ENCODE peak calls at places on chromosomes 3 and 15, in eight cellular contexts. Z, B, R, M, E, I, Q and O are unnamed samples. For H3K36me3, the result is how much of the 10 kb centered on the place peaks cover.

GRCh38 chr3:13414040-13414729 is 5.9 kb downstream of the NUP210 start:
- DNase-seq in B (no peak), M (no peak), Q (no peak), Z (no peak), E (peak), R (no peak), I (no peak), O (no peak)

GRCh38 chr3:149332781-149333517 is 487 bp downstream of the TM4SF18 start:
- DNase-seq in B (no peak), I (no peak), M (no peak), Q (no peak), E (no peak), R (no peak), Z (peak), O (no peak)

GRCh38 chr3:124363451-124363850 is 366.8 kb upstream of the UMPS start:
- DNase-seq in Z (peak), I (no peak), E (no peak), R (peak), M (no peak), Q (no peak), B (no peak), O (peak)

GRCh38 chr3:101381809-101382208 is 61.4 kb upstream of the IMPG2 start:
- DNase-seq in I (no peak), B (no peak), Z (peak), E (no peak), R (peak), Q (no peak), M (peak), O (peak)

GRCh38 chr15:92869263-92869940 is 30.7 kb upstream of the CHD2 start:
- DNase-seq in Z (peak), M (no peak), R (peak), B (no peak), E (peak), Q (no peak), I (no peak), O (peak)

GRCh38 chr15:67745059-67745993 is 80.0 kb upstream of the SKOR1 start:
- DNase-seq in Z (no peak), M (no peak), B (no peak), E (no peak), Q (no peak), I (no peak), R (peak), O (no peak)

GRCh38 chr3:171874251-171874679 is 31.1 kb downstream of the TMEM212 start:
- DNase-seq in B (no peak), Q (no peak), Z (peak), I (no peak), R (peak), E (peak), M (no peak), O (peak)

GRCh38 chr3:172154768-172155649 is 115.6 kb downstream of the FNDC3B start:
- DNase-seq in Z (no peak), R (no peak), Q (no peak), I (no peak), M (no peak), E (no peak), B (no peak), O (no peak)

GRCh38 chr3:12005951-12006625 is 1.9 kb downstream of the SYN2 start:
- DNase-seq in Q (no peak), Z (peak), E (no peak), I (no peak), M (no peak), B (no peak), R (no peak), O (no peak)

GRCh38 chr3:38662544-38662943 is 13.1 kb upstream of the SCN5A start:
- DNase-seq in R (peak), I (no peak), Z (peak), E (peak), B (no peak), M (peak), Q (no peak), O (no peak)

GRCh38 chr15:50107591-50108408 is 11.2 kb downstream of the ATP8B4 start:
- DNase-seq in M (no peak), Z (no peak), Q (no peak), I (no peak), R (no peak), B (no peak), E (no peak), O (no peak)

GRCh38 chr15:89368566-89369223 is 34.1 kb upstream of the POLG start:
- DNase-seq in R (no peak), M (no peak), E (no peak), I (no peak), Q (no peak), B (no peak), Z (no peak), O (no peak)

GRCh38 chr15:98896802-98897732 is 110.5 kb downstream of the PGPEP1L start:
- DNase-seq in M (peak), B (no peak), Q (no peak), I (no peak), E (peak), Z (peak), R (peak), O (peak)

GRCh38 chr3:124256599-124256998 is 264.7 kb upstream of the ROPN1 start:
- DNase-seq in E (no peak), M (no peak), R (no peak), Z (no peak), I (no peak), Q (no peak), B (no peak), O (no peak)

GRCh38 chr15:64152507-64153387 is 1.2 kb downstream of the SNX22 start:
- DNase-seq in R (no peak), B (no peak), Q (peak), Z (no peak), I (no peak), M (no peak), E (no peak), O (no peak)

GRCh38 chr3:30170681-30171438 is 435.5 kb upstream of the TGFBR2 start:
- DNase-seq in E (no peak), I (no peak), B (no peak), R (no peak), M (no peak), Z (no peak), Q (no peak), O (no peak)

GRCh38 chr3:53938645-53939044 is 47.0 kb upstream of the SELENOK start:
- DNase-seq in E (peak), Z (peak), I (no peak), B (no peak), M (peak), Q (no peak), R (peak), O (no peak)

GRCh38 chr3:153161138-153161713 is 800 bp upstream of the RAP2B start:
- DNase-seq in R (peak), E (peak), I (peak), B (peak), M (peak), Z (peak), Q (peak), O (peak)

GRCh38 chr3:174758943-174759342 is 100.2 kb upstream of the NAALADL2 start:
- DNase-seq in M (no peak), I (no peak), R (no peak), B (no peak), E (no peak), Q (no peak), Z (no peak), O (no peak)

GRCh38 chr3:32147935-32148334 is 41.5 kb downstream of the GPD1L start:
- DNase-seq in Z (no peak), I (no peak), M (no peak), Q (no peak), R (no peak), E (no peak), B (no peak), O (no peak)

GRCh38 chr3:60448668-60449067 is 802.6 kb downstream of the FHIT start:
- DNase-seq in E (no peak), Z (no peak), M (no peak), Q (no peak), B (no peak), R (no peak), I (no peak), O (no peak)

GRCh38 chr15:33045066-33045810 is 149.3 kb downstream of the FMN1 start:
- DNase-seq in R (peak), E (no peak), M (no peak), Q (no peak), Z (peak), B (no peak), I (no peak), O (no peak)

GRCh38 chr3:142274908-142275307 is 49.5 kb upstream of the GK5 start:
- DNase-seq in Z (no peak), R (no peak), I (no peak), E (no peak), M (no peak), B (no peak), Q (no peak), O (no peak)

GRCh38 chr3:50525191-50525590 is 21.8 kb upstream of the CACNA2D2 start:
- DNase-seq in Z (no peak), I (no peak), B (no peak), M (no peak), Q (no peak), E (no peak), R (no peak), O (no peak)

GRCh38 chr3:15512173-15512572 is 9.3 kb downstream of the COLQ start:
- DNase-seq in I (peak), M (no peak), R (peak), Q (peak), B (peak), E (peak), Z (no peak), O (no peak)

GRCh38 chr3:154040283-154040682 is 80.9 kb upstream of the ARHGEF26 start:
- DNase-seq in Q (no peak), E (no peak), M (peak), Z (peak), I (no peak), R (peak), B (no peak), O (no peak)

GRCh38 chr3:177610262-177610661 is 413.0 kb upstream of the TBL1XR1 start:
- DNase-seq in E (no peak), I (no peak), M (no peak), B (no peak), Z (no peak), Q (no peak), R (no peak), O (no peak)

GRCh38 chr3:194369522-194370279 is at the start of gene LRRC15:
- DNase-seq in Z (no peak), M (no peak), R (peak), E (peak), B (no peak), I (no peak), Q (no peak), O (no peak)

GRCh38 chr3:63295356-63295755 is 17.2 kb downstream of the SYNPR start:
- DNase-seq in M (no peak), E (no peak), I (no peak), Q (no peak), Z (no peak), B (no peak), R (no peak), O (no peak)

GRCh38 chr15:83682476-83683162 is 28.7 kb downstream of the ADAMTSL3 start:
- DNase-seq in I (no peak), R (no peak), Z (no peak), E (no peak), B (no peak), Q (no peak), M (no peak), O (no peak)

GRCh38 chr15:69032006-69032405 is 17.5 kb downstream of the NOX5 start:
- DNase-seq in I (no peak), E (no peak), M (no peak), R (no peak), B (no peak), Z (no peak), Q (no peak), O (no peak)

GRCh38 chr15:99454107-99454809 is 111.5 kb upstream of the MEF2A start:
- DNase-seq in I (peak), R (no peak), Z (no peak), Q (peak), E (no peak), M (no peak), B (peak), O (no peak)

GRCh38 chr3:161221881-161222600 is 930 bp downstream of the NMD3 start:
- DNase-seq in R (peak), B (no peak), I (peak), Z (peak), E (no peak), Q (no peak), M (no peak), O (no peak)

GRCh38 chr3:32374788-32375595 is 16.7 kb upstream of the CMTM7 start:
- DNase-seq in R (peak), I (peak), Z (peak), M (peak), Q (no peak), E (peak), B (peak), O (no peak)

GRCh38 chr3:120394343-120394742 is 45.2 kb upstream of the LRRC58 start:
- DNase-seq in M (no peak), I (no peak), Q (no peak), R (no peak), E (no peak), Z (no peak), B (no peak), O (no peak)

DNA sequence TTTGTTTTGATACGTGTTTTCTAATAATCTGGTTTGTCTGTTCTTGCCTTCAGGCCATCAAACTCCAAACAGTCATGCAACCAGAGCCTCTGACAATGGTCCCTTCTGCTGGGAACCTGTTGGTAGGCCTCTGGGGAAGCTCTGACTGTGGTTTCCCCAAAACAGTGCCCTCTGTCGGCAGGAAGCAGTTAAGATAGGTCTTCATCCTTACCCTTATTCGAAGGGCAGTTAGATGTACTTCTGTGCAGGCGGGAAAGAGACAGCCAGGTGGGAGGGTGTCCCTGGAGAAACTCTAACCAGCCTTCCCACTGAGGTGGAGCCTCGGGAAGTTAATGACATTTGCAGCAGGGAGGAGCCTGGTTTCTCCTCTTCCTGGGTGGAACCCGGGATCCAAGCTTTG is 81.6 kb upstream of the CHMP2B start:
- DNase-seq in B (no peak), R (peak), Z (peak), M (peak), Q (no peak), I (no peak), E (no peak), O (no peak)
- TF ChIP-seq CTCF in B (no peak), R (peak), Z (peak), M (no peak), Q (no peak), I (no peak), E (peak), O (peak)

GRCh38 chr15:62069551-62069950 is 2.8 kb downstream of the C2CD4A start:
- DNase-seq in R (no peak), M (no peak), I (no peak), Q (no peak), Z (no peak), E (no peak), B (no peak), O (no peak)
- H3K4me3 ChIP-seq in R (no peak), M (no peak), I (no peak), Q (no peak), Z (no peak), E (no peak), B (no peak), O (no peak)

DNA sequence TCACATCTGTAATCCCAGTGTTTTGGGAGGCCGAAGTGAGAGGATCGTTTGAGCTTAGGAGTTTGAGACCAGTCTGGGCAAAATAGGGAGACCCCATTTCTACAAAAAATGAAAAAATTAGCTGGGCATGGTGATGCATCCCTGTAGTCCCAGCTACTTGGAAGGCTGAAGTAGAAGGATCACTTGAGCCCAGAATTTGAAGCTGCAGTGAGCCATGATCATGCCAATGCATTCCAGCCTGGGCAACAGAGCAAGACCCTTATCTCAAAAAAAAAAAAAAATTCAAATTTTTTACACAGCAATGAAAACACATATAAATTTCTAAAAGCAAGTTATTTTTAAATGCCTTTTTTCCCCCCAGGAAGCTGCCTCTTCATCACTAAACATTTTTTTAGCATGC is 45.5 kb upstream of the IGDCC4 start:
- DNase-seq in Q (no peak), R (no peak), I (no peak), M (no peak), Z (no peak), E (no peak), B (no peak), O (no peak)
- H3K36me3 ChIP-seq in Q (half or more), R (under half), I (under half), M (under half), Z (half or more), E (under half), B (half or more), O (under half)

GRCh38 chr3:190516416-190516815 is 2.5 kb downstream of the IL1RAP start:
- DNase-seq in Z (no peak), M (no peak), I (no peak), R (no peak), E (no peak), Q (no peak), B (no peak), O (no peak)

GRCh38 chr3:190517696-190518095 is 3.8 kb downstream of the IL1RAP start:
- DNase-seq in B (no peak), E (peak), M (no peak), I (no peak), R (peak), Q (no peak), Z (peak), O (no peak)

GRCh38 chr3:190512666-190513065 is 1.2 kb upstream of the IL1RAP start:
- DNase-seq in R (no peak), Z (no peak), M (no peak), I (no peak), B (no peak), E (no peak), Q (no peak), O (no peak)

GRCh38 chr3:190514163-190515153 is 573 bp downstream of the IL1RAP start:
- DNase-seq in R (peak), I (peak), B (peak), Q (peak), Z (peak), M (no peak), E (peak), O (no peak)

DNA sequence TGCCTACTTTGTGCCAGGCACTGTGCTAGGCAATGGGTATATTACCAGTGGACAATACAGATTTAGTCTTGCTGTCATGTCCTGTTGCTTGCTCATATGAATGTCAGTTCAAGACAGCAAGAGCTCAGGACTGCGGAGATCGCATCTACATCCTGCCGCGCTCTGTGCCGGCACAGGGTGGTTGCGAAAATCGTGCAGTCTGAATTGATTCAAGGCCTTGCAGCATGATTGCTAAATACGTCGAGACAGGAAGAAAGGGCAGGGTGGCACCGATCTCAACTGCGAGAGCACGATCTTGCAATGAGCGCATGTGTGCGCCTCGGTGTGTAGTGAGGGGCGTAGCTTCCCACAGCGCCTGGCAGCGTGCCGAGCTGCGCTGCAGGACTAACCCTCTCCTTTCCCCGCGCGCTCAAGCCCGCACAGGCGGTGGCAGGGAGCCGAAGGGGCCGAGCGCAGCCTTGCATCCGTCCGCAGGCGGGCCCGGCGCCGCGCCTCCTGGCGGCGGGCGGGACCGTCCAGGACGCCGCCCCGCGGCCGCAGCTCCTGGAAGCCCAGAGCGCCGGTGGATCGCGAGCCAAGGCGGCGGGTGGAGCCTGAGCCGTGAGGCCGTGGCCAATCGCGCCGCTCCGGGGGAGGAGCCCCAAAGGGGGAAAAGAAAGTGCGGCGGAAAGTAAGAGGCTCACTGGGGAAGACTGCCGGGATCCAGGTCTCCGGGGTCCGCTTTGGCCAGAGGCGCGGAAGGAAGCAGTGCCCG is at the start of gene IL1RAP:
- DNase-seq in Q (peak), E (peak), Z (peak), M (peak), B (peak), R (peak), I (peak), O (peak)
- TF ChIP-seq CTCF in Q (peak), E (no peak), Z (peak), M (peak), B (no peak), R (peak), I (peak), O (peak)

GRCh38 chr3:150419076-150419868 is 11.2 kb downstream of the TSC22D2 start:
- DNase-seq in M (no peak), E (no peak), Z (no peak), R (no peak), B (no peak), Q (no peak), I (no peak), O (no peak)
- H3K4me3 ChIP-seq in M (no peak), E (peak), Z (no peak), R (no peak), B (no peak), Q (no peak), I (no peak), O (no peak)